ENCODE peak calls at places on chromosomes 1 and 21, in four cellular contexts. One of them, this sample, is unnamed.

GRCh38 chr1:36852586-36852985 is 181.7 kb downstream of the GRIK3 start:
- DNase-seq in neural progenitor cell: no peak
- DNase-seq in A549: no peak
- DNase-seq in psoas muscle: no peak
- DNase-seq in this sample: no peak

GRCh38 chr1:230112131-230112701 is 45.2 kb downstream of the GALNT2 start:
- DNase-seq in neural progenitor cell: peak
- DNase-seq in A549: no peak
- DNase-seq in psoas muscle: no peak
- DNase-seq in this sample: no peak

GRCh38 chr1:204289280-204289679 is 70.4 kb downstream of the PLEKHA6 start:
- DNase-seq in neural progenitor cell: no peak
- DNase-seq in A549: no peak
- DNase-seq in psoas muscle: no peak
- DNase-seq in this sample: no peak

GRCh38 chr1:6454856-6455751 is 10.9 kb downstream of the TNFRSF25 start:
- DNase-seq in neural progenitor cell: peak
- DNase-seq in A549: no peak
- DNase-seq in psoas muscle: no peak
- DNase-seq in this sample: no peak

GRCh38 chr1:115748396-115749130 is 20.0 kb downstream of the CASQ2 start:
- DNase-seq in neural progenitor cell: no peak
- DNase-seq in A549: peak
- DNase-seq in psoas muscle: no peak
- DNase-seq in this sample: no peak

GRCh38 chr1:94553323-94553730 is 11.8 kb upstream of the F3 start:
- DNase-seq in neural progenitor cell: no peak
- DNase-seq in A549: no peak
- DNase-seq in psoas muscle: no peak
- DNase-seq in this sample: no peak

GRCh38 chr1:228838717-228839500 is 103.6 kb downstream of the RHOU start:
- DNase-seq in neural progenitor cell: no peak
- DNase-seq in A549: peak
- DNase-seq in psoas muscle: no peak
- DNase-seq in this sample: no peak

GRCh38 chr21:40685121-40685630 is 161.8 kb downstream of the DSCAM start:
- DNase-seq in neural progenitor cell: no peak
- DNase-seq in A549: no peak
- DNase-seq in psoas muscle: no peak
- DNase-seq in this sample: no peak

GRCh38 chr21:16124397-16125130 is 394.8 kb downstream of the USP25 start:
- DNase-seq in neural progenitor cell: no peak
- DNase-seq in A549: peak
- DNase-seq in psoas muscle: no peak
- DNase-seq in this sample: no peak

GRCh38 chr21:29318354-29318753 is 19.6 kb downstream of the BACH1 start:
- DNase-seq in neural progenitor cell: no peak
- DNase-seq in A549: no peak
- DNase-seq in psoas muscle: no peak
- DNase-seq in this sample: no peak

GRCh38 chr1:157163273-157164127 is 25.3 kb upstream of the ETV3 start:
- DNase-seq in neural progenitor cell: peak
- DNase-seq in A549: peak
- DNase-seq in psoas muscle: peak
- DNase-seq in this sample: peak

GRCh38 chr1:237619553-237619952 is 271.2 kb downstream of the ZP4 start:
- DNase-seq in neural progenitor cell: no peak
- DNase-seq in A549: no peak
- DNase-seq in psoas muscle: no peak
- DNase-seq in this sample: no peak

GRCh38 chr1:230728710-230729392 is 14.9 kb upstream of the AGT start:
- DNase-seq in neural progenitor cell: no peak
- DNase-seq in A549: no peak
- DNase-seq in psoas muscle: no peak
- DNase-seq in this sample: no peak

GRCh38 chr1:148352470-148353118 is 130.5 kb downstream of the PPIAL4G start:
- DNase-seq in neural progenitor cell: no peak
- DNase-seq in A549: no peak
- DNase-seq in psoas muscle: no peak
- DNase-seq in this sample: no peak

GRCh38 chr1:234958066-234958701 is 170.5 kb downstream of the TOMM20 start:
- DNase-seq in neural progenitor cell: no peak
- DNase-seq in A549: peak
- DNase-seq in psoas muscle: no peak
- DNase-seq in this sample: no peak

GRCh38 chr1:242025681-242026080 is 26.8 kb upstream of the MAP1LC3C start:
- DNase-seq in neural progenitor cell: peak
- DNase-seq in A549: no peak
- DNase-seq in psoas muscle: no peak
- DNase-seq in this sample: no peak

GRCh38 chr1:23337869-23338268 is 6.2 kb downstream of the HNRNPR start:
- DNase-seq in neural progenitor cell: no peak
- DNase-seq in A549: no peak
- DNase-seq in psoas muscle: no peak
- DNase-seq in this sample: no peak

GRCh38 chr1:112849425-112849966 is 106.5 kb downstream of the SLC16A1 start:
- DNase-seq in neural progenitor cell: peak
- DNase-seq in A549: peak
- DNase-seq in psoas muscle: no peak
- DNase-seq in this sample: no peak

GRCh38 chr21:45443595-45444181 is 38.7 kb downstream of the COL18A1 start:
- DNase-seq in neural progenitor cell: no peak
- DNase-seq in A549: no peak
- DNase-seq in psoas muscle: peak
- DNase-seq in this sample: no peak

GRCh38 chr1:7145947-7146346 is 360.7 kb downstream of the CAMTA1 start:
- DNase-seq in neural progenitor cell: no peak
- DNase-seq in A549: no peak
- DNase-seq in psoas muscle: no peak
- DNase-seq in this sample: no peak

GRCh38 chr1:8687053-8687452 is 130.4 kb downstream of the RERE start:
- DNase-seq in neural progenitor cell: no peak
- DNase-seq in A549: no peak
- DNase-seq in psoas muscle: no peak
- DNase-seq in this sample: no peak

GRCh38 chr21:16569679-16570078 is 839.9 kb downstream of the USP25 start:
- DNase-seq in neural progenitor cell: no peak
- DNase-seq in A549: no peak
- DNase-seq in psoas muscle: no peak
- DNase-seq in this sample: no peak

GRCh38 chr1:116954450-116954849 is 44.7 kb downstream of the PTGFRN start:
- DNase-seq in neural progenitor cell: no peak
- DNase-seq in A549: no peak
- DNase-seq in psoas muscle: no peak
- DNase-seq in this sample: no peak

GRCh38 chr1:11176081-11176706 is 13.0 kb upstream of the ANGPTL7 start:
- DNase-seq in neural progenitor cell: no peak
- DNase-seq in A549: no peak
- DNase-seq in psoas muscle: peak
- DNase-seq in this sample: no peak

GRCh38 chr1:101112051-101112770 is 86.6 kb upstream of the DPH5 start:
- DNase-seq in neural progenitor cell: peak
- DNase-seq in A549: no peak
- DNase-seq in psoas muscle: peak
- DNase-seq in this sample: peak

GRCh38 chr1:160855181-160855981 is 7.3 kb downstream of the CD244 start:
- DNase-seq in neural progenitor cell: no peak
- DNase-seq in A549: no peak
- DNase-seq in psoas muscle: no peak
- DNase-seq in this sample: peak

GRCh38 chr1:192263436-192263835 is 53.4 kb upstream of the RGS21 start:
- DNase-seq in neural progenitor cell: no peak
- DNase-seq in A549: no peak
- DNase-seq in psoas muscle: no peak
- DNase-seq in this sample: no peak

GRCh38 chr1:13749543-13750307 is 49.7 kb downstream of the PRDM2 start:
- DNase-seq in neural progenitor cell: peak
- DNase-seq in A549: peak
- DNase-seq in psoas muscle: peak
- DNase-seq in this sample: peak

GRCh38 chr1:19918057-19918456 is 5.4 kb downstream of the PLA2G2E start:
- DNase-seq in neural progenitor cell: peak
- DNase-seq in A549: peak
- DNase-seq in psoas muscle: peak
- DNase-seq in this sample: peak

GRCh38 chr1:240515505-240515904 is 96.5 kb downstream of the GREM2 start:
- DNase-seq in neural progenitor cell: no peak
- DNase-seq in A549: no peak
- DNase-seq in psoas muscle: no peak
- DNase-seq in this sample: no peak

GRCh38 chr1:59707216-59707615 is 107.5 kb upstream of the HOOK1 start:
- DNase-seq in neural progenitor cell: no peak
- DNase-seq in A549: peak
- DNase-seq in psoas muscle: peak
- DNase-seq in this sample: no peak

GRCh38 chr1:3417954-3418353 is 36.5 kb upstream of the ARHGEF16 start:
- DNase-seq in neural progenitor cell: no peak
- DNase-seq in A549: no peak
- DNase-seq in psoas muscle: no peak
- DNase-seq in this sample: no peak

GRCh38 chr1:145795257-145795881 is 28.5 kb downstream of the RNF115 start:
- DNase-seq in neural progenitor cell: no peak
- DNase-seq in A549: peak
- DNase-seq in psoas muscle: no peak
- DNase-seq in this sample: no peak

GRCh38 chr21:32330784-32331311 is 32.2 kb downstream of the MRAP start:
- DNase-seq in neural progenitor cell: peak
- DNase-seq in A549: no peak
- DNase-seq in psoas muscle: no peak
- DNase-seq in this sample: no peak

GRCh38 chr1:232164078-232164963 is 465.6 kb downstream of the SIPA1L2 start:
- DNase-seq in neural progenitor cell: no peak
- DNase-seq in A549: peak
- DNase-seq in psoas muscle: no peak
- DNase-seq in this sample: no peak

GRCh38 chr1:24952413-24952841 is 22.4 kb upstream of the RUNX3 start:
- DNase-seq in neural progenitor cell: no peak
- DNase-seq in A549: no peak
- DNase-seq in psoas muscle: no peak
- DNase-seq in this sample: no peak
- TF ChIP-seq CTCF in neural progenitor cell: no peak
- TF ChIP-seq CTCF in A549: no peak
- TF ChIP-seq CTCF in psoas muscle: no peak
- TF ChIP-seq CTCF in this sample: peak

GRCh38 chr1:31154632-31155215 is 85.0 kb downstream of the NKAIN1 start:
- DNase-seq in neural progenitor cell: peak
- DNase-seq in A549: peak
- DNase-seq in psoas muscle: peak
- DNase-seq in this sample: peak

GRCh38 chr1:31154000-31154631 is 85.6 kb downstream of the NKAIN1 start:
- DNase-seq in neural progenitor cell: no peak
- DNase-seq in A549: no peak
- DNase-seq in psoas muscle: no peak
- DNase-seq in this sample: no peak

GRCh38 chr1:31152181-31152768 is 86.8 kb upstream of the PUM1 start:
- DNase-seq in neural progenitor cell: no peak
- DNase-seq in A549: peak
- DNase-seq in psoas muscle: no peak
- DNase-seq in this sample: no peak

GRCh38 chr1:31153423-31153822 is 86.3 kb downstream of the NKAIN1 start:
- DNase-seq in neural progenitor cell: no peak
- DNase-seq in A549: no peak
- DNase-seq in psoas muscle: no peak
- DNase-seq in this sample: no peak

DNA sequence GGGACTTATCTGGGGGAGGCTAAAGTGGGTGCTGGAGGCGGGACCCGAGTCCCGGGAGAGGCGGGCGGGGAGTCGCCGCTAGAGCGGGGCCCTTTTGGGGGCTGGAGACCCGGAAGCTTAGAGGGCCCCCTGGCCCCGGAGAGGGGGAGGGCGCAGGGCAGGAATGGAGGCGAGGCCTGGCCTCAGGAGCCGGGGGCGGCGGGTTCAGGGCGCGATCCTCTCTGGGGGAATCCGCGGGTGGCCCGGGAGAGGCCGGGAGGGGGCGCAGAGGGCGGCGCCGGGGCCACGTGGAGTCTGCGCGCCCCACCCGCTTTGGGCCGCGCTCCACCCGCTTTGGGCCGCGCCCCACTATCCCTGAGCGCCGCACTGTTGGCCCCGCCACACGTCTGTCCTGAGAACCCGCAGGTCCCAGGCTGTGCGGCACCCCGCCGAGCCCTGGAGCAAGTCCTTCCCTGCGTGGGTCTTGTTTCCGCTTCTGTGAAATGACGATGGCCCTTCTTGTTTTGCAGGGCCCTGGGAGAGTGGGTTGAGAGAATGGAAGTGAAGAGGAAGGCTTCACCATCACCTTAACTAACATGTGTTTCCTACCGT is 84.4 kb downstream of the NKAIN1 start:
- DNase-seq in neural progenitor cell: peak
- DNase-seq in A549: peak
- DNase-seq in psoas muscle: peak
- DNase-seq in this sample: peak
- TF ChIP-seq CTCF in neural progenitor cell: peak
- TF ChIP-seq CTCF in A549: no peak
- TF ChIP-seq CTCF in psoas muscle: peak
- TF ChIP-seq CTCF in this sample: no peak

DNA sequence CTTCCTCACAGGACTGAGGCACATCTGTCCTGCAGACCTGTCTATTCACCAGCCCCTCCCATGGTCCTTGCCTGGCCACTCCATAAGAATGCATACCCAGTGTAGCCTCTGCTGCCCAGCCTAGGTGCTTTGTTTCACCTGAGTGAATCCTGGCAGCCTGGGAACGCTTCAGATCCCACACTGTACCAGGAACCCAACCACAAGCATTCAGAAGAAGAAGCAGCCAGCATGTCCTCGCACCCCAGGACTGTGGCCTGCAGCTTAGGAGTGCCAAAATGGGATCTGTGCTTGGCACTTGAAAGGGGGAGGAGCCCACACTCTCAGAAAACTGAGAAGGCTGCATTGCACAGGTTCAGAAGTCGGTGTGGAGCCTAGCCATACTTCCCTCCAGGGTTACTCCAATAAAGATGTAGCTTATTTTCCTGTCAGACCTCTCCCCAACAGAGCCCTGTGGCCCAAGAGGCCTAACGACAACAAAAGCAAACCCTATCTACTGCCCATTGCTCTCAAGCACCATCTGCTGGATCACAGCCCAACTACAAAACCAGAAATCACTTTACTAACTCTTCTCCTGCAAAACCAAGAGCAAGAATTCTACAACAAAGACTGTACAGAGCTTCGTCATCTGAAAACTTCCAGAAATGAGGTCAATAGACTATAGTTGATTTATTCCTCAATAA is 923.1 kb upstream of the NEGR1 start:
- DNase-seq in neural progenitor cell: peak
- DNase-seq in A549: no peak
- DNase-seq in psoas muscle: no peak
- DNase-seq in this sample: no peak
- TF ChIP-seq CTCF in neural progenitor cell: peak
- TF ChIP-seq CTCF in A549: no peak
- TF ChIP-seq CTCF in psoas muscle: no peak
- TF ChIP-seq CTCF in this sample: no peak

GRCh38 chr21:43979654-43980053 is 32.5 kb upstream of the TRAPPC10 start:
- DNase-seq in neural progenitor cell: no peak
- DNase-seq in A549: no peak
- DNase-seq in psoas muscle: no peak
- DNase-seq in this sample: no peak
- TF ChIP-seq CTCF in neural progenitor cell: no peak
- TF ChIP-seq CTCF in A549: no peak
- TF ChIP-seq CTCF in psoas muscle: no peak
- TF ChIP-seq CTCF in this sample: no peak